ENCODE peak calls at places on chromosome 12, in ten cellular contexts. W, F, R, Z, L, T, P, C, I and X are unnamed samples. For H3K4me1, the result is how much of the 10 kb centered on the place peaks cover.

GRCh38 chr12:78672033-78672432 is 192.5 kb upstream of the SYT1 start:
- DNase-seq in W (no peak), F (no peak), R (no peak), Z (no peak), L (no peak), T (no peak), P (no peak), C (no peak), I (no peak), X (no peak)

GRCh38 chr12:121443911-121444841 is 44.3 kb downstream of the RNF34 start:
- DNase-seq in W (no peak), F (no peak), R (no peak), Z (no peak), L (no peak), T (no peak), P (peak), C (no peak), I (no peak), X (peak)

GRCh38 chr12:27277846-27278260 is 33.8 kb downstream of the STK38L start:
- DNase-seq in W (no peak), F (peak), R (peak), Z (peak), L (no peak), T (no peak), P (peak), C (peak), I (no peak), X (peak)

GRCh38 chr12:120292411-120292660 is 633 bp upstream of the RNU4-2 start:
- DNase-seq in W (no peak), F (no peak), R (no peak), Z (no peak), L (peak), T (no peak), P (no peak), C (no peak), I (no peak), X (no peak)

GRCh38 chr12:31035944-31036665 is 37.6 kb upstream of the DDX11 start:
- DNase-seq in W (no peak), F (no peak), R (peak), Z (no peak), L (no peak), T (no peak), P (no peak), C (no peak), I (no peak), X (no peak)

GRCh38 chr12:114245555-114245954 is 160.4 kb downstream of the TBX5 start:
- DNase-seq in W (no peak), F (no peak), R (no peak), Z (no peak), L (no peak), T (no peak), P (no peak), C (no peak), I (no peak), X (no peak)

GRCh38 chr12:77104792-77105191 is 39.4 kb upstream of the E2F7 start:
- DNase-seq in W (no peak), F (no peak), R (peak), Z (no peak), L (no peak), T (no peak), P (no peak), C (no peak), I (no peak), X (no peak)

GRCh38 chr12:59734371-59734770 is 138.5 kb downstream of the SLC16A7 start:
- DNase-seq in W (peak), F (no peak), R (no peak), Z (no peak), L (no peak), T (no peak), P (no peak), C (no peak), I (no peak), X (no peak)

GRCh38 chr12:1865284-1865866 is 45.0 kb downstream of the LRTM2 start:
- DNase-seq in W (no peak), F (no peak), R (no peak), Z (no peak), L (no peak), T (no peak), P (no peak), C (no peak), I (no peak), X (no peak)

GRCh38 chr12:48980389-48980952 is 2.3 kb downstream of the WNT1 start:
- DNase-seq in W (peak), F (no peak), R (no peak), Z (no peak), L (peak), T (no peak), P (peak), C (no peak), I (no peak), X (peak)

GRCh38 chr12:95114766-95115450 is 41.5 kb upstream of the NR2C1 start:
- DNase-seq in W (no peak), F (no peak), R (peak), Z (no peak), L (no peak), T (no peak), P (no peak), C (no peak), I (no peak), X (no peak)

GRCh38 chr12:52691076-52691764 is 11.0 kb upstream of the KRT1 start:
- DNase-seq in W (peak), F (no peak), R (no peak), Z (no peak), L (no peak), T (no peak), P (peak), C (no peak), I (no peak), X (no peak)

GRCh38 chr12:106495354-106495965 is 87.3 kb upstream of the RFX4 start:
- DNase-seq in W (no peak), F (no peak), R (no peak), Z (no peak), L (no peak), T (no peak), P (no peak), C (no peak), I (no peak), X (no peak)

GRCh38 chr12:65100140-65100539 is 21.0 kb downstream of the WIF1 start:
- DNase-seq in W (no peak), F (no peak), R (no peak), Z (no peak), L (no peak), T (no peak), P (no peak), C (peak), I (no peak), X (no peak)

GRCh38 chr12:57522019-57522886 is at the start of gene MBD6:
- DNase-seq in W (peak), F (peak), R (peak), Z (peak), L (peak), T (peak), P (peak), C (peak), I (peak), X (peak)
- H3K4me1 ChIP-seq in W (half or more), F (half or more), R (under half), Z (half or more), L (half or more), T (under half), P (under half), C (under half), I (half or more), X (under half)

GRCh38 chr12:57864382-57864781 is 17.9 kb upstream of the CTDSP2 start:
- DNase-seq in W (no peak), F (no peak), R (peak), Z (no peak), L (no peak), T (no peak), P (no peak), C (no peak), I (no peak), X (peak)
- H3K4me3 ChIP-seq in W (peak), F (peak), R (peak), Z (peak), L (peak), T (no peak), P (peak), C (no peak), I (peak), X (no peak)

DNA sequence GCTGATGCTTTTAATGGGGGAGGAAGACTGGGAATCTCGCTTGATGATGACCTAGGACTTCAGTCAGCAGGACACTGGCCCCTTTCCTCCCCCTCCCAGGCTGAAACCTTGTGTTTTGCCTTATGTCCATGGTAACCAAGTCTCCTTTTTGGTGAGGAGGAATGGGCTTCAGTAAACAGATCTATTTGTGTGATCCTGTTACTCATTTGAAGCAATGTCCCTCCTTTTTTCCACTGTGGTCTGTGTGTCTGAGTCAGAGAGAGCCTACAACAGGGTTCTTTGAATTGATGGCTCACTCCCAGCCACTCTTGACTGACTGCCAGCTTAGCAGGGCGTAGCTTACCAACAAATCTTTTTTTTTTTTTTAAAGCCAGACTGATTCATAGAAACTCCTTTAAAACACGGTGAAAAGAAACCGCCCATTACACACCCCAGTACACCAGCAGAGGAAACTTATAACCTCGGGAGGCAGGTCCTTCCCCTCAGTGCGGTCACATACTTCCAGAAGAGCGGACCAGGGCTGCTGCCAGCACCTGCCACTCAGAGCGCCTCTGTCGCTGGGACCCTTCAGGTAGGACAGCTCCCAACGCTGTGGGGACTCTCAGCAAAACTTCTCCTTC is at the start of gene EMP1:
- DNase-seq in W (peak), F (peak), R (peak), Z (peak), L (peak), T (no peak), P (peak), C (peak), I (peak), X (peak)
- H3K4me1 ChIP-seq in W (half or more), F (half or more), R (under half), Z (under half), L (under half), T (under half), P (under half), C (under half), I (under half), X (under half)

DNA sequence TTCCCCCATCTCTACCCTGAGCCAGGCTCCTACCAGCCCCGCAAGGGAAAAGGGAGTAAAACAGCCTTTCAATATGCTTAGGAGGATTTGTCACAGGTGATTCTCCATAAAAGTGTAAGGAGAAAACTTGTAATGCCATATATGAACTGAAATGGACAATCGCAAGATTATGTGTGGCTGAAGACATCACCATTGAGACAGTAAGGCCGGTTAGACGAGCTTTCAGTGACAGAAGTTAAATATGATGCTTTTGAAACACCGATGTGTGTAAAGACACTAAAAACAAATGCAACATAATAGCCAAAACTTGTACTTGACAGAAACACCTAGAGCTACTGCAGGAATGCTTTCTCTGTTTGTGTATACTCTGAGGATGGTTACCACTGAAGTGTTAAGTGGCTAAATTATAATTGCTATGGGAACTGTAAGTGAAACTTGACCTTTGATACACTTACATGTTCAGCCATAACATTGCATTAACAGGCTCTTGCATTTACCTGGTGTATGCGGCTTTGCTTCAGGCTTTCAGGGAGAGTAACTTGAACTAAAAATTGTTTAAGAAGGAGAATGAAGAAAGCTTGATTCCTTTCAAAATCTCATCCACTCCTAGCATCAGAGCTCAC is 42.3 kb downstream of the FAR2 start:
- DNase-seq in W (no peak), F (no peak), R (no peak), Z (no peak), L (no peak), T (no peak), P (no peak), C (no peak), I (no peak), X (no peak)
- H3K4me3 ChIP-seq in W (no peak), F (no peak), R (no peak), Z (no peak), L (no peak), T (no peak), P (no peak), C (no peak), I (no peak), X (no peak)

DNA sequence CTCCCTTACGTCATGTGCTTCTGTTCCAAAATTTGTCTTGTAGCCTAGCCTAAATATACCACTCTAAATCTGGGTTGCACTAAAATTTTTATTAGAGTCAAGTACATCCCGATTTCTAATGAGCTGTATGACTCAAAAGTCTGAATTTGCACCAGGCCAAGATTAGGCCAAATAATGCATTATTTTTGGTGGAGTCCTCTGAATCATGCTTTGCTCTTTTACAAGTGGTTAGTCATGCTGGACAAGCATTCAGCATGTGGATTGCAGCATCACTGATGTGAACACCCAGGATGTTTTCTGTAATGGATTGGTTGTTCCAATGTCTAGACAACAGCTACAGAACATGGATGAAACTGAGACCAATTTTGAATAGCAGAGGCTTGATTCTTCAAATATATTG is 23.7 kb downstream of the HEBP1 start:
- DNase-seq in W (no peak), F (no peak), R (peak), Z (no peak), L (no peak), T (no peak), P (no peak), C (no peak), I (no peak), X (no peak)
- H3K4me1 ChIP-seq in W (under half), F (under half), R (under half), Z (under half), L (under half), T (under half), P (under half), C (under half), I (under half), X (under half)